ENCODE peak calls at places on chromosomes 16 and 17, in eight cellular contexts. T is HT1080; L is fibroblast of mammary gland; G is colonic mucosa; E is neural progenitor cell; U is effector CD4-positive, alpha-beta T cell; F is H7; C is tibial artery. Q is an unnamed sample.

GRCh38 chr16:58264961-58265479 is 29.8 kb downstream of the PRSS54 start:
- DNase-seq in T (peak), L (peak), G (peak), E (no peak), U (no peak), F (no peak), C (no peak), Q (no peak)

GRCh38 chr17:74117087-74117486 is 86.4 kb upstream of the RPL38 start:
- DNase-seq in T (no peak), L (no peak), G (no peak), E (no peak), U (no peak), F (no peak), C (no peak), Q (peak)

GRCh38 chr16:89431158-89431584 is 59.2 kb downstream of the ANKRD11 start:
- DNase-seq in T (no peak), L (peak), G (peak), E (no peak), U (no peak), F (no peak), C (no peak), Q (peak)

GRCh38 chr17:16446338-16446983 is 31.1 kb downstream of the TRPV2 start:
- DNase-seq in T (peak), L (no peak), G (no peak), E (no peak), U (no peak), F (no peak), C (no peak), Q (no peak)

GRCh38 chr17:7974638-7975131 is 27.7 kb upstream of the GUCY2D start:
- DNase-seq in T (no peak), L (no peak), G (no peak), E (no peak), U (no peak), F (no peak), C (no peak), Q (no peak)

GRCh38 chr16:69241911-69242310 is 54.9 kb downstream of the SNTB2 start:
- DNase-seq in T (no peak), L (peak), G (no peak), E (no peak), U (no peak), F (no peak), C (no peak), Q (no peak)

GRCh38 chr16:87172632-87173031 is 144.6 kb downstream of the C16orf95 start:
- DNase-seq in T (no peak), L (no peak), G (no peak), E (peak), U (no peak), F (peak), C (no peak), Q (no peak)

GRCh38 chr16:80652441-80652840 is 111.6 kb downstream of the DYNLRB2 start:
- DNase-seq in T (no peak), L (no peak), G (no peak), E (no peak), U (no peak), F (no peak), C (no peak), Q (no peak)

GRCh38 chr17:3007651-3008121 is 55.7 kb downstream of the OR1D5 start:
- DNase-seq in T (no peak), L (no peak), G (no peak), E (no peak), U (no peak), F (no peak), C (no peak), Q (no peak)

GRCh38 chr17:17902877-17903276 is 66.1 kb upstream of the SREBF1 start:
- DNase-seq in T (no peak), L (no peak), G (no peak), E (no peak), U (no peak), F (peak), C (peak), Q (no peak)

Q was measured in glutamatergic neuron.